ENCODE peak calls at places on chromosomes 3 and 15, in four cellular contexts. N is A549, O is KG1, R is NCI-H1092 treated with DMSO at 0.1 percent for 48 hours. T is an unnamed sample.

GRCh38 chr3:128254967-128255366 is 101.7 kb downstream of the EEFSEC start:
- DNase-seq in N (no peak), O (no peak), R (no peak), T (no peak)

GRCh38 chr3:101518421-101518871 is 5.4 kb upstream of the SENP7 start:
- DNase-seq in N (peak; percentile 6), O (no peak), R (no peak), T (no peak)

GRCh38 chr3:77321646-77322045 is 281.7 kb downstream of the ROBO2 start:
- DNase-seq in N (no peak), O (no peak), R (no peak), T (no peak)

GRCh38 chr3:129429597-129429996 is 1.2 kb upstream of the EFCAB12 start:
- DNase-seq in N (no peak), O (no peak), R (no peak), T (no peak)

GRCh38 chr3:196235452-196236122 is 19.3 kb downstream of the SLC51A start:
- DNase-seq in N (no peak), O (no peak), R (no peak), T (no peak)

GRCh38 chr3:129560931-129561594 is 18.1 kb downstream of the H1-8 start:
- DNase-seq in N (no peak), O (no peak), R (peak; percentile 49), T (peak; percentile 91)

GRCh38 chr15:37134699-37135131 is 34.4 kb upstream of the MEIS2 start:
- DNase-seq in N (peak; percentile 15), O (no peak), R (no peak), T (no peak)

GRCh38 chr15:27123808-27124207 is 152.8 kb downstream of the GABRG3 start:
- DNase-seq in N (no peak), O (no peak), R (no peak), T (no peak)

GRCh38 chr3:29757054-29757777 is 476.3 kb downstream of the RBMS3 start:
- DNase-seq in N (no peak), O (no peak), R (no peak), T (no peak)

GRCh38 chr3:127161236-127161635 is 31.7 kb upstream of the PRR23E start:
- DNase-seq in N (no peak), O (no peak), R (no peak), T (no peak)

GRCh38 chr3:98655666-98656065 is 62.3 kb upstream of the CPOX start:
- DNase-seq in N (no peak), O (no peak), R (no peak), T (no peak)

GRCh38 chr3:150308481-150308918 is 99.6 kb upstream of the TSC22D2 start:
- DNase-seq in N (no peak), O (no peak), R (no peak), T (no peak)

GRCh38 chr3:69888040-69888945 is 111.2 kb upstream of the SAMMSON start:
- DNase-seq in N (no peak), O (no peak), R (no peak), T (no peak)

GRCh38 chr3:46866720-46867549 is 3.7 kb upstream of the MYL3 start:
- DNase-seq in N (peak; percentile 51), O (no peak), R (peak; percentile 27), T (peak; percentile 93)